ENCODE peak calls at places on chromosomes 7 and 10, in five cellular contexts. One of them, this sample, is unnamed.

GRCh38 chr10:133460208-133460769 is 6.5 kb downstream of the SCART1 start:
- DNase-seq in ELR: no peak
- DNase-seq in transverse colon: no peak
- DNase-seq in GM10248: no peak
- DNase-seq in GM19239: no peak
- DNase-seq in this sample: no peak

GRCh38 chr10:12241810-12242529 is 46.0 kb downstream of the CDC123 start:
- DNase-seq in ELR: no peak
- DNase-seq in transverse colon: no peak
- DNase-seq in GM10248: peak; percentile 66
- DNase-seq in GM19239: no peak
- DNase-seq in this sample: no peak

GRCh38 chr10:5976689-5977470 is 463 bp downstream of the IL15RA start:
- DNase-seq in ELR: peak; percentile 64
- DNase-seq in transverse colon: peak; percentile 70
- DNase-seq in GM10248: peak; percentile 43
- DNase-seq in GM19239: peak; percentile 21
- DNase-seq in this sample: no peak

GRCh38 chr10:31315453-31315852 is 3.6 kb upstream of the ZEB1 start:
- DNase-seq in ELR: peak; percentile 95
- DNase-seq in transverse colon: no peak
- DNase-seq in GM10248: no peak
- DNase-seq in GM19239: no peak
- DNase-seq in this sample: no peak

GRCh38 chr7:92987543-92987942 is 130.2 kb downstream of the SAMD9 start:
- DNase-seq in ELR: no peak
- DNase-seq in transverse colon: no peak
- DNase-seq in GM10248: no peak
- DNase-seq in GM19239: no peak
- DNase-seq in this sample: no peak

GRCh38 chr7:127251458-127252379 is 1.0 kb downstream of the GRM8 start:
- DNase-seq in ELR: no peak
- DNase-seq in transverse colon: peak; percentile 48
- DNase-seq in GM10248: peak; percentile 48
- DNase-seq in GM19239: peak; percentile 30
- DNase-seq in this sample: no peak

GRCh38 chr10:128326251-128326650 is 200.0 kb upstream of the MKI67 start:
- DNase-seq in ELR: no peak
- DNase-seq in transverse colon: no peak
- DNase-seq in GM10248: no peak
- DNase-seq in GM19239: no peak
- DNase-seq in this sample: no peak

GRCh38 chr10:133131754-133132710 is 28.0 kb upstream of the KNDC1 start:
- DNase-seq in ELR: no peak
- DNase-seq in transverse colon: no peak
- DNase-seq in GM10248: no peak
- DNase-seq in GM19239: no peak
- DNase-seq in this sample: no peak

GRCh38 chr10:70773965-70774809 is 11.0 kb downstream of the TBATA start:
- DNase-seq in ELR: no peak
- DNase-seq in transverse colon: no peak
- DNase-seq in GM10248: peak; percentile 17
- DNase-seq in GM19239: no peak
- DNase-seq in this sample: no peak